ENCODE peak calls at places on chromosome 15, in five cellular contexts. T is activated T-helper 9 cell treated with anti-CD3 and anti-CD28 coated beads, Interleukin-2, amount 50 U/mL, for 16 hours; U is substantia nigra; C is mucosa of gallbladder; B is SK-N-MC. J is an unnamed sample.

GRCh38 chr15:83499476-83499875 is 52.3 kb downstream of the SH3GL3 start:
- DNase-seq in T (no peak), U (no peak), B (no peak), C (no peak), J (no peak)

GRCh38 chr15:90099868-90100854 is 2.1 kb downstream of the IDH2 start:
- DNase-seq in B (no peak), C (peak), T (no peak), U (peak), J (peak)

GRCh38 chr15:67820992-67821783 is 4.1 kb upstream of the SKOR1 start:
- DNase-seq in B (no peak), U (peak), T (no peak), C (peak), J (no peak)

GRCh38 chr15:26023691-26024090 is 160.6 kb upstream of the ATP10A start:
- DNase-seq in T (no peak), B (no peak), C (no peak), U (no peak), J (no peak)

GRCh38 chr15:25790003-25790660 is 73.0 kb downstream of the ATP10A start:
- DNase-seq in B (no peak), C (peak), T (peak), U (no peak), J (no peak)

GRCh38 chr15:80461370-80462060 is 57.3 kb downstream of the ARNT2 start:
- DNase-seq in U (no peak), T (no peak), B (no peak), C (no peak), J (no peak)

GRCh38 chr15:40928975-40929729 is at the start of gene DLL4:
- DNase-seq in T (no peak), U (no peak), C (no peak), B (no peak), J (no peak)

GRCh38 chr15:44468713-44469385 is 41.4 kb downstream of the CTDSPL2 start:
- DNase-seq in U (no peak), B (no peak), T (no peak), C (no peak), J (no peak)

GRCh38 chr15:85702321-85703230 is 92.1 kb downstream of the KLHL25 start:
- DNase-seq in C (no peak), U (no peak), T (no peak), B (no peak), J (no peak)

GRCh38 chr15:52054381-52054780 is 35.4 kb downstream of the MAPK6 start:
- DNase-seq in T (no peak), U (no peak), C (no peak), B (no peak), J (no peak)

GRCh38 chr15:74133071-74133702 is 2.8 kb downstream of the ISLR2 start:
- DNase-seq in U (no peak), T (no peak), B (no peak), C (no peak), J (no peak)

GRCh38 chr15:90956551-90957104 is 1.9 kb downstream of the RCCD1 start:
- DNase-seq in U (peak), T (peak), B (no peak), C (peak), J (peak)

GRCh38 chr15:66117841-66118240 is 135.7 kb downstream of the MEGF11 start:
- DNase-seq in C (no peak), U (no peak), T (no peak), B (no peak), J (no peak)

GRCh38 chr15:37764733-37765191 is 169.7 kb upstream of the TMCO5A start:
- DNase-seq in T (no peak), U (no peak), B (no peak), C (peak), J (peak)

GRCh38 chr15:62857411-62857853 is 185.1 kb upstream of the TPM1 start:
- DNase-seq in B (no peak), U (no peak), T (no peak), C (no peak), J (no peak)

GRCh38 chr15:62958944-62959343 is 83.6 kb upstream of the TPM1 start:
- DNase-seq in T (no peak), U (no peak), C (no peak), B (no peak), J (no peak)

GRCh38 chr15:64651573-64652260 is 123.7 kb downstream of the RBPMS2 start:
- DNase-seq in U (no peak), B (no peak), C (no peak), T (peak), J (no peak)

GRCh38 chr15:80597081-80597480 is 98.0 kb upstream of the ABHD17C start:
- DNase-seq in U (no peak), C (no peak), B (no peak), T (no peak), J (no peak)

GRCh38 chr15:63941698-63942465 is 104.4 kb downstream of the DAPK2 start:
- DNase-seq in B (no peak), C (no peak), U (no peak), T (no peak), J (no peak)

GRCh38 chr15:37819191-37819590 is 115.2 kb upstream of the TMCO5A start:
- DNase-seq in T (no peak), C (no peak), B (no peak), U (no peak), J (no peak)

GRCh38 chr15:68372291-68372811 is 59.6 kb downstream of the ITGA11 start:
- DNase-seq in B (no peak), U (no peak), T (no peak), C (no peak), J (no peak)

GRCh38 chr15:89630974-89631901 is 24.0 kb downstream of the KIF7 start:
- DNase-seq in C (no peak), B (no peak), U (no peak), T (no peak), J (peak)

GRCh38 chr15:53808058-53808703 is 48.7 kb upstream of the WDR72 start:
- DNase-seq in T (no peak), B (no peak), C (no peak), U (no peak), J (no peak)

GRCh38 chr15:55230051-55230670 is 33.4 kb upstream of the RSL24D1 start:
- DNase-seq in C (no peak), T (no peak), U (no peak), B (no peak), J (no peak)